ENCODE peak calls at places on chromosomes 13 and 19, in six cellular contexts. M is HepG2, C is GM12878, Z is K562, W is GM12891, E is H1. G is an unnamed sample.

GRCh38 chr19:14059652-14060155 is 2.2 kb downstream of the PALM3 start:
- DNase-seq in M (peak), C (no peak), Z (peak), W (peak), E (no peak), G (no peak)

GRCh38 chr19:5001547-5002131 is 32.7 kb downstream of the KDM4B start:
- DNase-seq in M (peak), C (no peak), Z (peak), W (peak), E (no peak), G (peak)

GRCh38 chr19:41691268-41691970 is 3.3 kb upstream of the CEACAM7 start:
- DNase-seq in M (no peak), C (no peak), Z (peak), W (no peak), E (no peak), G (no peak)

GRCh38 chr19:53965091-53965490 is 2.4 kb downstream of the CACNG8 start:
- DNase-seq in M (no peak), C (no peak), Z (no peak), W (no peak), E (no peak), G (no peak)

GRCh38 chr13:90884066-90884465 is 463.4 kb upstream of the MIR17HG start:
- DNase-seq in M (no peak), C (no peak), Z (no peak), W (no peak), E (no peak), G (no peak)

GRCh38 chr19:13330285-13330684 is 176.0 kb downstream of the CACNA1A start:
- DNase-seq in M (no peak), C (no peak), Z (no peak), W (no peak), E (no peak), G (no peak)

GRCh38 chr13:94233401-94233800 is 246.1 kb downstream of the DCT start:
- DNase-seq in M (no peak), C (no peak), Z (no peak), W (no peak), E (no peak), G (no peak)

GRCh38 chr13:106139407-106139806 is 396.1 kb downstream of the EFNB2 start:
- DNase-seq in M (no peak), C (no peak), Z (no peak), W (no peak), E (no peak), G (no peak)

GRCh38 chr13:37386276-37386675 is 212.3 kb downstream of the POSTN start:
- DNase-seq in M (no peak), C (no peak), Z (no peak), W (no peak), E (no peak), G (no peak)

GRCh38 chr13:109162248-109163051 is 533.0 kb downstream of the MYO16 start:
- DNase-seq in M (no peak), C (peak), Z (no peak), W (peak), E (no peak), G (peak)

GRCh38 chr13:54357284-54357933 is 1328.8 kb downstream of the OLFM4 start:
- DNase-seq in M (no peak), C (no peak), Z (no peak), W (no peak), E (no peak), G (no peak)

GRCh38 chr13:30738526-30738925 is 3.2 kb downstream of the ALOX5AP start:
- DNase-seq in M (no peak), C (no peak), Z (no peak), W (no peak), E (no peak), G (no peak)

GRCh38 chr19:17520865-17521264 is 9.4 kb downstream of the PGLS start:
- DNase-seq in M (no peak), C (no peak), Z (no peak), W (no peak), E (no peak), G (no peak)

GRCh38 chr13:106867249-106867648 is 299.3 kb upstream of the ARGLU1 start:
- DNase-seq in M (no peak), C (no peak), Z (no peak), W (no peak), E (no peak), G (no peak)

GRCh38 chr19:39192846-39193245 is 3.9 kb upstream of the NCCRP1 start:
- DNase-seq in M (no peak), C (no peak), Z (no peak), W (no peak), E (no peak), G (no peak)

GRCh38 chr13:24670927-24671326 is 9.3 kb upstream of the ATP12A start:
- DNase-seq in M (no peak), C (no peak), Z (peak), W (no peak), E (no peak), G (no peak)

GRCh38 chr19:6509118-6509971 is 7.2 kb upstream of the TUBB4A start:
- DNase-seq in M (peak), C (no peak), Z (no peak), W (no peak), E (no peak), G (no peak)

GRCh38 chr19:15123900-15124299 is 16.7 kb downstream of the SYDE1 start:
- DNase-seq in M (no peak), C (no peak), Z (no peak), W (no peak), E (no peak), G (no peak)

GRCh38 chr19:41971363-41971762 is 12.2 kb upstream of the RABAC1 start:
- DNase-seq in M (no peak), C (no peak), Z (no peak), W (no peak), E (no peak), G (no peak)

GRCh38 chr19:9945319-9945966 is 9.1 kb upstream of the OLFM2 start:
- DNase-seq in M (peak), C (no peak), Z (peak), W (no peak), E (no peak), G (no peak)

GRCh38 chr13:74795526-74795925 is 661.3 kb upstream of the KLF12 start:
- DNase-seq in M (no peak), C (no peak), Z (no peak), W (no peak), E (no peak), G (no peak)
- TF ChIP-seq TAF1 in M (no peak), C (no peak), Z (no peak), W (no peak), E (no peak), G (no peak)

DNA sequence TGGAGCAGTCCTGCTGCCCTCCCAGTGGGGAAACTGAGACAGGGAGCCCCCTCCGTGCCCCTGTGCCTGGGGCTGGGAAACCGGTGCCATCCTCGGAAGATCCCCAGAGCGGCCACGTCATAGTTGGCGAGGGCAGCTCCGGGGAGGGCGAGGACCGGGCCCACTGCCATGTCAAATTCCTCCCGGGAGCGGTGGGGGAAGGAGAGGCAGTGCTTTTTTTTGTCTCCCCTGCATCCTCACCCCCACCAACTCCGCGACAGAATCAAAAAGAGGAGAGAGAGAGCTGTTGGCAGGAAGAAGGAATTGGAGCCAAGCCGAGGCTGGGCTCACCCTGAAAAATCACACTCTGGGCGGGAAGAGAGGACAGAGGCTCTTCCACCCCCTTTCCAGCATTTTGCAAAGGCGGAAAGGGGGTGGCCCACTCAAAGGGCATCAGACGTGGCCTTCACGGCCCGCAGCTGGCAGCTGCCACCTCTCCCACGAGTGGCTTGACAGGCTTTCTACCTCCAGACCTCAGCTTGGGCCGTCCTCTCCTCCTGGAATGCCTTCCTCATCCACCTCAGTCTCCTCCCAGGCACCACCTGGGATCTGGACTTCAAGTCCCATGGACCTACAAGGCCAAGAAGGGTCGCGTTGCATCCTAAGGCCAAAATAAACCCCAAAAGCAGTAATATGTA is 19.6 kb upstream of the NFIC start:
- DNase-seq in M (no peak), C (no peak), Z (no peak), W (no peak), E (no peak), G (no peak)
- TF ChIP-seq POLR2A in M (no peak), C (no peak), Z (no peak), W (no peak), E (no peak), G (no peak)

DNA sequence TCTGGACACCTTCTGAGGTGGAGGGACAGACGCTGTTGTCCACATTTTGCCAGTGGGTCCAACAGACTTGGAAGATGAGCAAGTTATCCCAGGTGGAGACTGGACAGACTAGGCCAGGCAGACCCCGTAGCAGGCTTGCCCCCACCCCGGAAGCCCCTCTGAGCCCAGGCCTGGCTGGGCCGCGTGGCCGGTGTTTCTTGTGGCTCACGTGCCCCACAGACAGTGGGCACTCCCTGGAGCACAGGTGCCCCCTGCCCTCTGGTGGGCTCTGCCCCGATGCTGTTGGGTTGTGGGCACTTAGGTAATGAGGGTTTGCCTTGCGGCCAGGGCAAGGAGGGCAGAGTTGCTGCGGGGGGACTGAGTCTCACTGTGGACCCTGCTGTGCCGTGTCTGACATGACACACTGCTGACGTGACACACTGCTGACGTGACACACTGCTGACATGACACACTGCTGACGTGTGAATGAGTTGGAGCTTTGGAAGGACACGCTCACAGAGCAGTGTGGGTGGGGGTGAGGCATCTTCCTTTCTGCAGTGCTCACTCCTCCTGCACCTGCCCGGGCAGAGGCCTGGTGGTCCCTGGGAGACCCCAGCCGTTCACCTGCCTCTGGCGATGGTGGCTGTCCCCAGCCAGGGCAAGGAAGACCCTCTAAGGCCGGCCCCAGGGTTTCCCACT is 25.1 kb downstream of the DOT1L start:
- DNase-seq in M (no peak), C (no peak), Z (no peak), W (no peak), E (no peak), G (no peak)
- TF ChIP-seq TAF1 in M (no peak), C (no peak), Z (no peak), W (no peak), E (no peak), G (no peak)

GRCh38 chr19:2561895-2562294 is 86.0 kb downstream of the GADD45B start:
- DNase-seq in M (no peak), C (peak), Z (no peak), W (peak), E (no peak), G (peak)
- TF ChIP-seq POLR2A in M (no peak), C (peak), Z (no peak), W (no peak), E (no peak), G (peak)

DNA sequence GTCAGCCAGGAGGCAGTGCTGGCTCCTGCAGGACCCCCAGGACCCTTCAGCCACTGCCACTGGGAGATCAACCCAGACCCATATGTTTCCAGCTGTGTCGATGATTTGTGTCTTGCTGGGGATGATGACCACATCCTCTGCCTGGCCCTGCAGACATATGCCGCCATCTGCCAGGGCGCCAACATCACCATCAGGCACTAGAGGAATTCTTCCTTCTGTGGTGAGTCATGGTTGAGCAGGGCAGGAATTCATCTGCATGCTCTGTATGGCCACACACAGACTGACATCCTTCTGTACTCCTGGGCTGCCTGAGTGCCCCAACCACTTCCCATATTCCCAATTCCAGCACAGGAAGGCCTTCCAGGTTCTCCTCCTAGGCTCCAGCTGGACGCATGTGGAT is 27.1 kb upstream of the FXYD3 start:
- DNase-seq in M (no peak), C (no peak), Z (no peak), W (no peak), E (no peak), G (no peak)
- TF ChIP-seq TAF1 in M (no peak), C (no peak), Z (no peak), W (no peak), E (no peak), G (no peak)

DNA sequence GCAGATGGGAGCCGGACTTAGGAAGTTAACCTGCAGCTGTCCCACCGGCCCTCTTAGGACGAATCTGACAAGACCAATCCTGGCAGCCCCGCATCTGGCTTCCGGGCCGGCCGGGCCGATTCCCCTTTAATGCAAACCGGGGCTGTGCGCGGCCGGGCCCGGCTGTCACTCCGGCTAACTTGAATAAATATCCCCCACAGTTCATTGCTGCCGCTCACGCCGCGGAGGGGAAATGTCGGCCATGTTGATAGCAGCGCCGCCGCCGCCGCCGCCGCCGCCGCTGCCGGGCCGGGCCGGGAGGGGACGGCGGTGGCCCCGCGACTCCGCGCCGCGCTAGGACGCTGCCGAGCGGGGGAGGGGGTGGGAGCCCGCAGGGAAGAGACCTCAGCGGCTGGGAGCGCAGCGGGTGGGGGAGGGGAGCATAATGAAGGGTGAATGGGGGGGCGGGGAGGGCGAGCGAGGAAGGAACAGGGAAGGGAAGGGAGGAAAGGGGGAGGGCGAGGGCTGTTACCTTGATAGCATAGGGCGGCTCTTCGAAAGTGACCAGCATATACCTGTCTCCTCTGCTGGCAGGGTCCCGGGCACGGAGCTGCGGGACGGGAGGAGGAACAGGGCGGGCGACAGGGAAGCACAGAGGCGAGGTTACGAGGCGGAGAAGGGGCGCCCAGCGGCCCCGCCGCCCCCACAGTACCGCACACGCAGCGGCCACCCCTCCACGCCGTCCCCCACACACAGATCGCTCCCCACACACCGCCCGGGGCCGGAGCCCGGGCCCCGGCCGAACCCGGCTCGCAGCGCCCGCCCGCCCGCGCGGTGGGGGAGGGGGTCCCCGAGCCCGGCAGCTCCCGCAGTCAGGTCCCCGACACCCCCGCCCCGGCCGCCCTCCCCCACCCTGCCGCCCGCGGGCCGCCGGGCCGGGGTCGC is 1.1 kb downstream of the INTS6 start:
- DNase-seq in M (peak), C (no peak), Z (peak), W (no peak), E (peak), G (peak)
- TF ChIP-seq POLR2A in M (no peak), C (peak), Z (peak), W (no peak), E (no peak), G (no peak)

DNA sequence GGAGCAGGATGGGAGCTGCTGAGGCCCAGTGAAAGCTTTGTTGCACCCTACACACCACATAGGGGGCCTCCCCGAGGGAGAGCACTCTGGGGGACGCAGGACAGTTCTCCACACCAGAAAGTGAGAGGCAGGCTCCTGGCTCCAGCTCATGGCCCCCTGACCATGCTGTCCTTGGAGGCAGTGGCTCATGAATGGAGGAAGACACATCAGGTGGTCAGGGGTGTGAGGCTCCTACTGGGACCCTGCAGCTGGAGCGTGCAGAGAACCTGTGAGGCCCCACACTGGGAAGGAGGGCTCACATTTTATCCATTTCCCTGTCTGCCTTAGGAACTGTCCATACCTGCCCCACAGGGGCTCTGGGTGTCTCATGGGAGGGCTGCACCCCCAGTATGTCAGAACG is 85.3 kb downstream of the ZNF536 start:
- DNase-seq in M (no peak), C (no peak), Z (no peak), W (no peak), E (no peak), G (no peak)
- TF ChIP-seq TAF1 in M (no peak), C (no peak), Z (no peak), W (no peak), E (no peak), G (no peak)

G was measured in GM12892.